ENCODE peak calls at places on chromosomes 2 and 18, in five cellular contexts. H is GM23248; J is activated T-helper 1 cell treated with anti-CD3 and anti-CD28 coated beads, Interleukin-12 subunit alpha, Interleukin-12 subunit beta, Interleukin-2, Interleukin-4 antibody, amounts not matched to agents 30 ng/mL and 10 ng/mL and 1 ng/mL, durations not matched to agents 14 hours and 24 hours and 36 hours; F is hypothalamus; I is endothelial cell. D is an unnamed sample.

GRCh38 chr2:218963597-218963996 is 4.1 kb downstream of the CDK5R2 start:
- DNase-seq in H (no peak), J (no peak), F (no peak), I (no peak), D (no peak)

GRCh38 chr18:30683836-30684235 is 358.7 kb downstream of the DSC3 start:
- DNase-seq in H (no peak), J (no peak), F (no peak), I (no peak), D (no peak)

GRCh38 chr2:147365577-147365976 is 479.3 kb upstream of the ACVR2A start:
- DNase-seq in H (no peak), J (no peak), F (no peak), I (no peak), D (no peak)

GRCh38 chr18:9643549-9643948 is 29.2 kb upstream of the PPP4R1 start:
- DNase-seq in H (peak), J (no peak), F (no peak), I (no peak), D (no peak)

GRCh38 chr2:128413014-128413717 is 94.5 kb upstream of the HS6ST1 start:
- DNase-seq in H (no peak), J (no peak), F (no peak), I (no peak), D (no peak)

GRCh38 chr18:75678662-75679061 is 251.2 kb upstream of the SMIM21 start:
- DNase-seq in H (no peak), J (no peak), F (no peak), I (no peak), D (no peak)

GRCh38 chr2:241030883-241031282 is 32.5 kb downstream of the SNED1 start:
- DNase-seq in H (no peak), J (no peak), F (no peak), I (no peak), D (no peak)

GRCh38 chr18:59101830-59102414 is 37.8 kb upstream of the SEC11C start:
- DNase-seq in H (no peak), J (no peak), F (no peak), I (no peak), D (no peak)

GRCh38 chr18:73719611-73720010 is 428.0 kb downstream of the FBXO15 start:
- DNase-seq in H (no peak), J (no peak), F (no peak), I (no peak), D (no peak)

GRCh38 chr2:1930376-1930775 is 186.1 kb upstream of the PXDN start:
- DNase-seq in H (no peak), J (no peak), F (no peak), I (no peak), D (no peak)

GRCh38 chr2:229563388-229563787 is 151.0 kb downstream of the DNER start:
- DNase-seq in H (no peak), J (no peak), F (no peak), I (no peak), D (no peak)